ENCODE peak calls at places on chromosomes 6 and 20, in eight cellular contexts. One of them, this sample, is unnamed.

GRCh38 chr6:125253881-125254280 is 47.9 kb downstream of the HDDC2 start:
- DNase-seq in lower lobe of right lung: no peak
- DNase-seq in coronary artery: no peak
- DNase-seq in GM12878: no peak
- DNase-seq in OCI-LY7: no peak
- DNase-seq in neural crest cell: no peak
- DNase-seq in progenitor cell of endocrine pancreas: no peak
- DNase-seq in stomach: no peak
- DNase-seq in this sample: no peak

GRCh38 chr6:47352966-47353365 is 43.3 kb upstream of the TNFRSF21 start:
- DNase-seq in neural crest cell: no peak
- DNase-seq in lower lobe of right lung: no peak
- DNase-seq in progenitor cell of endocrine pancreas: no peak
- DNase-seq in OCI-LY7: no peak
- DNase-seq in GM12878: no peak
- DNase-seq in coronary artery: no peak
- DNase-seq in stomach: no peak
- DNase-seq in this sample: no peak

GRCh38 chr6:129267028-129267427 is 384.1 kb downstream of the LAMA2 start:
- DNase-seq in progenitor cell of endocrine pancreas: no peak
- DNase-seq in coronary artery: no peak
- DNase-seq in stomach: no peak
- DNase-seq in OCI-LY7: no peak
- DNase-seq in GM12878: no peak
- DNase-seq in lower lobe of right lung: no peak
- DNase-seq in neural crest cell: no peak
- DNase-seq in this sample: no peak

GRCh38 chr6:167664678-167665445 is 161.8 kb upstream of the AFDN start:
- DNase-seq in coronary artery: no peak
- DNase-seq in GM12878: no peak
- DNase-seq in progenitor cell of endocrine pancreas: no peak
- DNase-seq in neural crest cell: no peak
- DNase-seq in stomach: no peak
- DNase-seq in OCI-LY7: no peak
- DNase-seq in lower lobe of right lung: no peak
- DNase-seq in this sample: no peak

GRCh38 chr6:143513410-143513809 is 1.9 kb upstream of the FUCA2 start:
- DNase-seq in stomach: peak
- DNase-seq in GM12878: no peak
- DNase-seq in neural crest cell: no peak
- DNase-seq in OCI-LY7: no peak
- DNase-seq in lower lobe of right lung: peak
- DNase-seq in coronary artery: no peak
- DNase-seq in progenitor cell of endocrine pancreas: no peak
- DNase-seq in this sample: peak

GRCh38 chr20:35333606-35334005 is 41.4 kb upstream of the FAM83C start:
- DNase-seq in GM12878: no peak
- DNase-seq in stomach: no peak
- DNase-seq in neural crest cell: no peak
- DNase-seq in coronary artery: no peak
- DNase-seq in progenitor cell of endocrine pancreas: no peak
- DNase-seq in OCI-LY7: no peak
- DNase-seq in lower lobe of right lung: no peak
- DNase-seq in this sample: no peak

GRCh38 chr6:135226537-135226936 is 45.4 kb downstream of the MYB start:
- DNase-seq in neural crest cell: no peak
- DNase-seq in GM12878: peak
- DNase-seq in coronary artery: no peak
- DNase-seq in lower lobe of right lung: no peak
- DNase-seq in stomach: no peak
- DNase-seq in progenitor cell of endocrine pancreas: no peak
- DNase-seq in OCI-LY7: peak
- DNase-seq in this sample: peak

GRCh38 chr20:12054556-12054955 is 136.9 kb downstream of the BTBD3 start:
- DNase-seq in neural crest cell: no peak
- DNase-seq in GM12878: no peak
- DNase-seq in coronary artery: no peak
- DNase-seq in progenitor cell of endocrine pancreas: no peak
- DNase-seq in stomach: no peak
- DNase-seq in lower lobe of right lung: no peak
- DNase-seq in OCI-LY7: no peak
- DNase-seq in this sample: no peak

GRCh38 chr6:134529921-134530320 is 212.0 kb upstream of the SGK1 start:
- DNase-seq in lower lobe of right lung: no peak
- DNase-seq in progenitor cell of endocrine pancreas: no peak
- DNase-seq in coronary artery: no peak
- DNase-seq in OCI-LY7: no peak
- DNase-seq in stomach: no peak
- DNase-seq in GM12878: no peak
- DNase-seq in neural crest cell: no peak
- DNase-seq in this sample: no peak

GRCh38 chr20:35271073-35271882 is 6.6 kb downstream of the MMP24OS start:
- DNase-seq in progenitor cell of endocrine pancreas: no peak
- DNase-seq in OCI-LY7: no peak
- DNase-seq in neural crest cell: no peak
- DNase-seq in stomach: no peak
- DNase-seq in lower lobe of right lung: no peak
- DNase-seq in GM12878: no peak
- DNase-seq in coronary artery: no peak
- DNase-seq in this sample: no peak

GRCh38 chr6:163494279-163494727 is 79.8 kb downstream of the QKI start:
- DNase-seq in stomach: no peak
- DNase-seq in lower lobe of right lung: no peak
- DNase-seq in neural crest cell: no peak
- DNase-seq in coronary artery: no peak
- DNase-seq in progenitor cell of endocrine pancreas: no peak
- DNase-seq in OCI-LY7: no peak
- DNase-seq in GM12878: no peak
- DNase-seq in this sample: no peak

GRCh38 chr6:101195581-101195980 is 197.9 kb upstream of the GRIK2 start:
- DNase-seq in progenitor cell of endocrine pancreas: no peak
- DNase-seq in lower lobe of right lung: no peak
- DNase-seq in OCI-LY7: no peak
- DNase-seq in neural crest cell: no peak
- DNase-seq in GM12878: no peak
- DNase-seq in stomach: no peak
- DNase-seq in coronary artery: no peak
- DNase-seq in this sample: no peak

GRCh38 chr6:45613678-45614077 is 235.9 kb upstream of the SUPT3H start:
- DNase-seq in neural crest cell: no peak
- DNase-seq in progenitor cell of endocrine pancreas: no peak
- DNase-seq in OCI-LY7: no peak
- DNase-seq in coronary artery: no peak
- DNase-seq in GM12878: no peak
- DNase-seq in stomach: no peak
- DNase-seq in lower lobe of right lung: no peak
- DNase-seq in this sample: no peak

GRCh38 chr6:137465378-137466009 is 28.7 kb downstream of the OLIG3 start:
- DNase-seq in lower lobe of right lung: no peak
- DNase-seq in coronary artery: no peak
- DNase-seq in stomach: no peak
- DNase-seq in neural crest cell: no peak
- DNase-seq in progenitor cell of endocrine pancreas: no peak
- DNase-seq in OCI-LY7: no peak
- DNase-seq in GM12878: no peak
- DNase-seq in this sample: no peak

GRCh38 chr6:135738646-135739045 is 112.9 kb upstream of the PDE7B start:
- DNase-seq in neural crest cell: no peak
- DNase-seq in stomach: no peak
- DNase-seq in OCI-LY7: no peak
- DNase-seq in GM12878: no peak
- DNase-seq in progenitor cell of endocrine pancreas: no peak
- DNase-seq in lower lobe of right lung: no peak
- DNase-seq in coronary artery: no peak
- DNase-seq in this sample: no peak

GRCh38 chr6:85126448-85127178 is 323.3 kb upstream of the NT5E start:
- DNase-seq in OCI-LY7: peak
- DNase-seq in progenitor cell of endocrine pancreas: peak
- DNase-seq in GM12878: no peak
- DNase-seq in neural crest cell: peak
- DNase-seq in lower lobe of right lung: peak
- DNase-seq in stomach: no peak
- DNase-seq in coronary artery: no peak
- DNase-seq in this sample: peak

GRCh38 chr6:1611572-1612385 is 2.1 kb downstream of the FOXC1 start:
- DNase-seq in progenitor cell of endocrine pancreas: no peak
- DNase-seq in GM12878: no peak
- DNase-seq in lower lobe of right lung: no peak
- DNase-seq in neural crest cell: no peak
- DNase-seq in stomach: no peak
- DNase-seq in coronary artery: no peak
- DNase-seq in OCI-LY7: no peak
- DNase-seq in this sample: peak

GRCh38 chr6:169115632-169116031 is 138.0 kb downstream of the THBS2 start:
- DNase-seq in coronary artery: no peak
- DNase-seq in lower lobe of right lung: no peak
- DNase-seq in GM12878: no peak
- DNase-seq in progenitor cell of endocrine pancreas: no peak
- DNase-seq in neural crest cell: no peak
- DNase-seq in stomach: no peak
- DNase-seq in OCI-LY7: no peak
- DNase-seq in this sample: no peak

GRCh38 chr6:2037230-2037926 is 208.0 kb downstream of the GMDS start:
- DNase-seq in neural crest cell: no peak
- DNase-seq in coronary artery: no peak
- DNase-seq in lower lobe of right lung: no peak
- DNase-seq in OCI-LY7: no peak
- DNase-seq in stomach: no peak
- DNase-seq in GM12878: no peak
- DNase-seq in progenitor cell of endocrine pancreas: no peak
- DNase-seq in this sample: no peak

DNA sequence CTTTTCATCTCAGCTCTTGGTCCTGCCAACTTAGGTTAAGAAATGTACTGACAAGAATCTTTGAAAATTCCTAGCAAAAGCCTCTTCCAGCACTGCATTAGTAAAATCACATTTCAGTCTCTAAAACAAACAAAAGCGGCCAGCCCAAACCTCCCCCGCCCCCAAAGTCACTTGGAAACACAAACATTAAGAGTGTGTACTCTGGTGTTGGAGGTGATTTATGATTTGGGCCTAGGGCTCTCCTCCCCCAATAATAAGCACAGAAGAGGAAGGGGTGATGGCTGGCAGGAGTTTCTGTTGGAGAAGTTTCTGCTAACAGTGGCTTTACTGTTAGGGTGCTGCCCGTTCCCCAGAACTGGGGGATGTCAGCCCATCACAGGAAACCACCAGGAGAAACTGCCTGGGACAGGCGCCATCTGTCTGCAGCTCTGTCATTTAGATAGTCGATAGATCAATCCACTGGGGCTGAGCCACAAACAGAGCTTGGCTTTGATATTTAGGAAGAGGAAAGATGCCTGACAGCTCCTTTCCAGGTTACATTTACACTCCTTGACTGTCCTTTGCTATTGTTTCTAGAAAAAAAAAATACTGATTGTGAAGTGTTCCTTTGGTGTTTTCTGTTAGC is 199.5 kb downstream of the CD83 start:
- DNase-seq in coronary artery: no peak
- DNase-seq in stomach: peak
- DNase-seq in lower lobe of right lung: no peak
- DNase-seq in progenitor cell of endocrine pancreas: no peak
- DNase-seq in OCI-LY7: peak
- DNase-seq in GM12878: no peak
- DNase-seq in neural crest cell: no peak
- DNase-seq in this sample: peak
- TF ChIP-seq CTCF in coronary artery: no peak
- TF ChIP-seq CTCF in stomach: no peak
- TF ChIP-seq CTCF in lower lobe of right lung: no peak
- TF ChIP-seq CTCF in progenitor cell of endocrine pancreas: peak
- TF ChIP-seq CTCF in OCI-LY7: peak
- TF ChIP-seq CTCF in GM12878: peak
- TF ChIP-seq CTCF in neural crest cell: peak
- TF ChIP-seq CTCF in this sample: peak

DNA sequence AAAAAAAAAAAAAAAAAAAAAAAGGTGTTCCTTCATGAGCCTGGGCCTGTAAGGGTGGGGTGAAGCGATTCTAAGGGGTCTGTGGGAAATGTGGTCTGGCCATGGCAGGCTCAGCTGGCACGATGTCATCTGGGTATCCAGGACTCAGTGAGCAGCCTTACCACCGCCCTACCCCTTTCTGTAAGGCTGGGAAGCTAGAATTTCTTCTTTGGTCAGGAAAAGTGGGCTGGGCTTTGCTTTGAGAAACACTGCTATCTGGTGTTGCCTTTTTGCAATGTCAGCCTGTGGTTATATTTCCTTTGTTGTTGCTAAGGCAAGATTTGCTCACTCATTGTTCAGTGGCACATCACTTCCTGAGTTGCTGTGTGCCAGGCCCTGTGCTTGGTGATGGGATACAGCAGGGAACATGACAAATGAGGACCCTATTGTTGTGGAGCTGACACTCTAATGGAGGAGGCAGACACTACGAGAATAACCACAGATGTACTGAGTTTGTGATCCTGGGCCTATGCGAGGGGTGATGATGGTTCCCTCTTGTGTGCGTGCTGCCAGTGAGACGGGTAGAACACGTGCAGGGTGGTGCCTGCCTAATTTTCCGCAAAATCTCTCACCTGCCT is 45.9 kb upstream of the ZNFX1 start:
- DNase-seq in progenitor cell of endocrine pancreas: no peak
- DNase-seq in stomach: no peak
- DNase-seq in neural crest cell: no peak
- DNase-seq in GM12878: no peak
- DNase-seq in OCI-LY7: peak
- DNase-seq in coronary artery: no peak
- DNase-seq in lower lobe of right lung: no peak
- DNase-seq in this sample: peak
- TF ChIP-seq CTCF in progenitor cell of endocrine pancreas: no peak
- TF ChIP-seq CTCF in stomach: peak
- TF ChIP-seq CTCF in neural crest cell: no peak
- TF ChIP-seq CTCF in GM12878: peak
- TF ChIP-seq CTCF in OCI-LY7: peak
- TF ChIP-seq CTCF in coronary artery: peak
- TF ChIP-seq CTCF in lower lobe of right lung: peak
- TF ChIP-seq CTCF in this sample: peak

GRCh38 chr20:45230631-45231030 is 9.5 kb downstream of the SEMG2 start:
- DNase-seq in GM12878: no peak
- DNase-seq in lower lobe of right lung: no peak
- DNase-seq in stomach: no peak
- DNase-seq in coronary artery: no peak
- DNase-seq in progenitor cell of endocrine pancreas: no peak
- DNase-seq in OCI-LY7: no peak
- DNase-seq in neural crest cell: no peak
- DNase-seq in this sample: no peak

GRCh38 chr20:45226287-45226686 is 5.1 kb downstream of the SEMG2 start:
- DNase-seq in GM12878: no peak
- DNase-seq in coronary artery: no peak
- DNase-seq in OCI-LY7: no peak
- DNase-seq in neural crest cell: no peak
- DNase-seq in progenitor cell of endocrine pancreas: no peak
- DNase-seq in stomach: no peak
- DNase-seq in lower lobe of right lung: no peak
- DNase-seq in this sample: no peak

GRCh38 chr20:45229264-45230056 is 8.3 kb downstream of the SEMG2 start:
- DNase-seq in neural crest cell: no peak
- DNase-seq in progenitor cell of endocrine pancreas: no peak
- DNase-seq in OCI-LY7: peak
- DNase-seq in coronary artery: no peak
- DNase-seq in lower lobe of right lung: peak
- DNase-seq in stomach: peak
- DNase-seq in GM12878: no peak
- DNase-seq in this sample: no peak
- TF ChIP-seq CTCF in neural crest cell: peak
- TF ChIP-seq CTCF in progenitor cell of endocrine pancreas: peak
- TF ChIP-seq CTCF in OCI-LY7: peak
- TF ChIP-seq CTCF in coronary artery: no peak
- TF ChIP-seq CTCF in lower lobe of right lung: peak
- TF ChIP-seq CTCF in stomach: peak
- TF ChIP-seq CTCF in GM12878: peak
- TF ChIP-seq CTCF in this sample: peak

GRCh38 chr6:9412951-9413559 is 977.7 kb upstream of the SLC35B3 start:
- DNase-seq in neural crest cell: no peak
- DNase-seq in progenitor cell of endocrine pancreas: no peak
- DNase-seq in lower lobe of right lung: no peak
- DNase-seq in OCI-LY7: peak
- DNase-seq in coronary artery: no peak
- DNase-seq in stomach: peak
- DNase-seq in GM12878: no peak
- DNase-seq in this sample: peak
- TF ChIP-seq CTCF in neural crest cell: peak
- TF ChIP-seq CTCF in progenitor cell of endocrine pancreas: peak
- TF ChIP-seq CTCF in lower lobe of right lung: peak
- TF ChIP-seq CTCF in OCI-LY7: peak
- TF ChIP-seq CTCF in coronary artery: no peak
- TF ChIP-seq CTCF in stomach: peak
- TF ChIP-seq CTCF in GM12878: peak
- TF ChIP-seq CTCF in this sample: peak

This sample was measured in GM13977.